ENCODE peak calls at places on chromosomes 16 and 17, in seven cellular contexts. G is mesendoderm, X is IMR-90, K is neuronal stem cell, Y is H9, C is mesenchymal stem cell, Z is H1. V is an unnamed sample.
A peak's percentile ranks its signal among the peaks of the same experiment; 100 is the strongest.

GRCh38 chr16:72847187-72848044 is 200.5 kb downstream of the ZFHX3 start:
- DNase-seq in G (peak; percentile 67), X (peak; percentile 36), K (no peak), Y (peak; percentile 74), C (peak; percentile 45), Z (no peak), V (no peak)

GRCh38 chr16:81796585-81797346 is 17.7 kb downstream of the PLCG2 start:
- DNase-seq in G (no peak), X (no peak), K (no peak), Y (no peak), C (no peak), Z (no peak), V (no peak)

GRCh38 chr16:31568577-31569359 is 41.1 kb downstream of the AHSP start:
- DNase-seq in G (peak; percentile 25), X (no peak), K (no peak), Y (peak; percentile 48), C (no peak), Z (peak; percentile 10), V (no peak)

GRCh38 chr17:82054351-82055022 is 2.8 kb downstream of the GPS1 start:
- DNase-seq in G (no peak), X (no peak), K (no peak), Y (no peak), C (no peak), Z (no peak), V (no peak)

GRCh38 chr16:79437764-79438728 is 162.5 kb downstream of the MAF start:
- DNase-seq in G (peak; percentile 57), X (no peak), K (peak; percentile 15), Y (peak; percentile 56), C (no peak), Z (no peak), V (no peak)

GRCh38 chr17:37787055-37787720 is 42.3 kb upstream of the HNF1B start:
- DNase-seq in G (no peak), X (peak; percentile 72), K (no peak), Y (no peak), C (no peak), Z (no peak), V (no peak)

GRCh38 chr17:61015966-61016365 is 338.3 kb downstream of the BCAS3 start:
- DNase-seq in G (no peak), X (no peak), K (no peak), Y (no peak), C (no peak), Z (no peak), V (no peak)

GRCh38 chr16:56909484-56910113 is 22.3 kb upstream of the HERPUD1 start:
- DNase-seq in G (no peak), X (no peak), K (no peak), Y (no peak), C (no peak), Z (no peak), V (no peak)

GRCh38 chr17:61294286-61294685 is 105.4 kb upstream of the TBX2 start:
- DNase-seq in G (no peak), X (no peak), K (no peak), Y (no peak), C (no peak), Z (no peak), V (peak; percentile 10)

GRCh38 chr17:16987001-16987829 is 15.3 kb upstream of the TNFRSF13B start:
- DNase-seq in G (no peak), X (no peak), K (no peak), Y (peak; percentile 26), C (no peak), Z (no peak), V (no peak)

GRCh38 chr17:9271989-9272388 is 250.7 kb downstream of the NTN1 start:
- DNase-seq in G (no peak), X (no peak), K (no peak), Y (no peak), C (no peak), Z (no peak), V (no peak)

GRCh38 chr17:77473615-77474226 is 333.0 kb downstream of the SEC14L1 start:
- DNase-seq in G (peak; percentile 63), X (no peak), K (no peak), Y (no peak), C (no peak), Z (no peak), V (peak; percentile 57)

GRCh38 chr17:36475346-36475970 is 11.0 kb upstream of the ZNHIT3 start:
- DNase-seq in G (no peak), X (no peak), K (no peak), Y (no peak), C (no peak), Z (no peak), V (no peak)

GRCh38 chr17:80264048-80264792 is 3.6 kb downstream of the RNF213 start:
- DNase-seq in G (no peak), X (no peak), K (no peak), Y (no peak), C (no peak), Z (no peak), V (no peak)

GRCh38 chr17:17564323-17564722 is 27.2 kb downstream of the PEMT start:
- DNase-seq in G (no peak), X (no peak), K (no peak), Y (no peak), C (no peak), Z (no peak), V (no peak)

GRCh38 chr16:67833035-67833417 is 9.1 kb upstream of the THAP11 start:
- DNase-seq in G (no peak), X (peak; percentile 80), K (no peak), Y (no peak), C (peak; percentile 76), Z (no peak), V (no peak)

GRCh38 chr17:83083368-83084201 is 4.2 kb downstream of the METRNL start:
- DNase-seq in G (peak; percentile 93), X (peak; percentile 99), K (no peak), Y (peak; percentile 68), C (peak; percentile 91), Z (peak; percentile 56), V (peak; percentile 85)

GRCh38 chr17:80762076-80762475 is 217.4 kb downstream of the RPTOR start:
- DNase-seq in G (no peak), X (no peak), K (no peak), Y (no peak), C (no peak), Z (no peak), V (no peak)

GRCh38 chr17:61395983-61396585 is 3.6 kb upstream of the TBX2 start:
- DNase-seq in G (no peak), X (peak; percentile 52), K (no peak), Y (no peak), C (peak; percentile 48), Z (no peak), V (no peak)

GRCh38 chr17:16129844-16130243 is 85.5 kb downstream of the NCOR1 start:
- DNase-seq in G (no peak), X (no peak), K (no peak), Y (no peak), C (no peak), Z (no peak), V (no peak)

GRCh38 chr17:39174907-39175694 is 9.1 kb upstream of the ARL5C start:
- DNase-seq in G (peak; percentile 87), X (peak; percentile 60), K (peak; percentile 87), Y (peak; percentile 94), C (peak; percentile 66), Z (peak; percentile 82), V (peak; percentile 77)

GRCh38 chr16:67733734-67734470 is 14.8 kb upstream of the GFOD2 start:
- DNase-seq in G (no peak), X (no peak), K (no peak), Y (no peak), C (no peak), Z (no peak), V (no peak)

GRCh38 chr16:74725641-74726040 is 25.0 kb upstream of the MLKL start:
- DNase-seq in G (no peak), X (no peak), K (no peak), Y (no peak), C (no peak), Z (no peak), V (no peak)

DNA sequence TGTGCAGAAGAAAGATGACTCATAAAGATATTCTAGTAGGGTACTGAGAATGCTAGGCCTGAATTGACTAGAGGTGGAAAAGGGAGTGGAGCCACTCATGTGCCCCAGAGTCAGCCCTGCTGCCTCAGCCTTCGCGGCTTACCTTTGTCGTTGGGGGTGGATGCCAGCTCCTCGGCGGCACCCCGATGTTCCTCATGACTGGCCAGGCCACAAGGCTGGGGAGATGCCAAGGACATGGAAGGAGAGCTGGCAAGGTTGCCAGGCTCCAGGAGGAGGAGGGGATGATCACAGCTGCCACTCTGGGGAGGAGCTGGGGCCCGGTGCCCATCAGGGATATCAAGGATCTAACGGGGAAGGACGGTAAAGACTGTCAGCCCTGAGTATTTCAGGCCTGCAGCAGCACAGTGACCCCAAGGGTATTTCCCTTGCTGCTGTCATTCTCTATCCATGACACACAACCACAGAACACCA is 9.6 kb upstream of the SLC35B1 start:
- DNase-seq in G (no peak), X (no peak), K (no peak), Y (no peak), C (no peak), Z (no peak), V (no peak)
- H2BK120ac ChIP-seq in G (no peak overlapping the region), X (no peak overlapping the region), K (no peak overlapping the region), Y (no peak overlapping the region), C (no peak overlapping the region), Z (no peak overlapping the region), V (no peak overlapping the region)

DNA sequence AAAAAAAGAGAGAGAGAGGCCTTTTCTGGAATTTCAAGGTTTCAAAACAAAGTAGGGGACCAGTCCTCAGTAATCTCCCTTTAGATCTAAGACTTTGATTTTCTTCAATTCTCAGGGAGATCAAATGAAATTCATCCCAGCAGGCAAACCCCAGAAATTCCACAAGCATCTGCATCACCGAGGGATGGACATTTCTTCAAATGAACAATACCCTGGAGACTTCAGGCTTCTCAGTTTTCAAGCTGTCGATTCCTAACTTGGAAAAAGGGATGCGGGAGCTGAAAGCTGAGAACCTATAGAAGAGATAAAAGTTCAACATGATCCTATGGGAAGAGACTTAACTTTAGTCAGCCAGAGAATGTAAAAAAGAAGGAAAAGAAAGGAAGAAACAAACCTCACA is 296.9 kb upstream of the CDH5 start:
- DNase-seq in G (no peak), X (peak; percentile 23), K (no peak), Y (no peak), C (no peak), Z (no peak), V (no peak)
- H2BK120ac ChIP-seq in G (no peak overlapping the region), X (peak overlapping the region; percentile 26), K (no peak overlapping the region), Y (no peak overlapping the region), C (no peak overlapping the region), Z (no peak overlapping the region), V (no peak overlapping the region)

GRCh38 chr17:66222772-66223350 is 6.4 kb downstream of the APOH start:
- DNase-seq in G (no peak), X (no peak), K (no peak), Y (no peak), C (no peak), Z (no peak), V (no peak)
- H2BK120ac ChIP-seq in G (no peak overlapping the region), X (no peak overlapping the region), K (no peak overlapping the region), Y (no peak overlapping the region), C (no peak overlapping the region), Z (no peak overlapping the region), V (no peak overlapping the region)

DNA sequence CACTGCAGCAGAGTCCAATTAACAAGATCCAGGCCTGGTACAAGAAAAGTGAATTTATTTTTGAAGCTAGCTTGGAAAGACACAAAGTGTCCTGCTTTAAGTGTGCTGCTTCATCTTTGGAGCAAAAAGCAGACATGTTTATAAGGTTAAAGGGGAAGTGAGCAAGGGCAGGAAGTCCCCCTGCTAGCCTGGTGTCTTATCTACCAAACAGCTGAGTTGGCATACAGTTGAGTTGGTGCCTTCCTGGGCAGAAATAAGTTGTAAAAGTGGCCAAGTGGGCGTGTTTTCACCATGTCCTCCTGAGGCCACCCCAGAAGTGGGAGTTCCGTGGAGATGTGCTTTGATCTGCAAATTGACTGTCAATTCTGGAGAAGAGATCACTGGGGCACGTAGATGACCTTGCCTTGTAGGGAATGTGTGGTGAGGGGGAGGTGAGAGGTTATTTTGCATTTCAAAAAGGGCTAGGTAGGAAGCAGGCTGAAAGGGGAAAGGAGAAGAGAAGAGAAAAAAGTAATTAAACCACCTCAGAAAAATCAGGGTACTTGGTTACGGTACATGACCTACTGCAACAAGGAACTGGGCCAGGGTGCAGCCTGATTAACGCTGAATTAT is 38.3 kb upstream of the HSBP1 start:
- DNase-seq in G (peak; percentile 76), X (no peak), K (no peak), Y (peak; percentile 40), C (no peak), Z (no peak), V (no peak)
- H2BK120ac ChIP-seq in G (no peak overlapping the region), X (no peak overlapping the region), K (no peak overlapping the region), Y (no peak overlapping the region), C (no peak overlapping the region), Z (peak overlapping the region; percentile 73), V (no peak overlapping the region)

V was measured in trophoblast cell.